ENCODE peak calls at places on chromosome 15, in seven cellular contexts. O is stomach, Z is transverse colon, M is ovary, H is SK-N-SH, C is K562, U is GM12878. K is an unnamed sample.

GRCh38 chr15:63054985-63055384 is 12.4 kb downstream of the TPM1 start:
- DNase-seq in Z (no peak), O (no peak), M (no peak), C (no peak), H (peak; percentile 74), U (no peak), K (no peak)

GRCh38 chr15:65311760-65312159 is 7.3 kb downstream of the RNU5B-1 start:
- DNase-seq in C (no peak), U (no peak), O (no peak), Z (no peak), H (peak; percentile 25), M (no peak), K (no peak)

GRCh38 chr15:57582080-57582479 is 9.6 kb upstream of the MYZAP start:
- DNase-seq in Z (no peak), H (no peak), M (no peak), O (no peak), C (no peak), U (no peak), K (no peak)

GRCh38 chr15:48449734-48450133 is 118.5 kb downstream of the DUT start:
- DNase-seq in O (no peak), H (no peak), Z (no peak), M (no peak), U (no peak), C (no peak), K (no peak)

GRCh38 chr15:66653852-66654251 is 48.2 kb upstream of the SMAD6 start:
- DNase-seq in O (no peak), U (no peak), C (no peak), Z (no peak), M (no peak), H (no peak), K (no peak)

GRCh38 chr15:78638658-78639314 is 2.2 kb downstream of the CHRNB4 start:
- DNase-seq in M (peak; percentile 39), O (peak; percentile 46), U (no peak), Z (peak; percentile 53), H (peak; percentile 90), C (peak; percentile 71), K (peak; percentile 59)

GRCh38 chr15:68843425-68844311 is 23.0 kb upstream of the ANP32A start:
- DNase-seq in O (no peak), M (no peak), U (no peak), Z (peak; percentile 10), C (no peak), H (peak; percentile 82), K (no peak)

GRCh38 chr15:68431037-68431791 is 749 bp downstream of the ITGA11 start:
- DNase-seq in C (no peak), H (peak; percentile 63), M (peak; percentile 41), O (peak; percentile 17), Z (no peak), U (no peak), K (no peak)

GRCh38 chr15:88693191-88693590 is 54.4 kb downstream of the ISG20 start:
- DNase-seq in U (no peak), C (no peak), O (no peak), H (no peak), Z (no peak), M (no peak), K (no peak)

GRCh38 chr15:60093273-60094067 is 89.4 kb downstream of the FOXB1 start:
- DNase-seq in O (peak; percentile 69), Z (peak; percentile 33), C (no peak), M (no peak), U (no peak), H (no peak), K (no peak)

GRCh38 chr15:35038655-35039534 is 46.2 kb downstream of the NANOGP8 start:
- DNase-seq in C (no peak), M (no peak), U (no peak), Z (no peak), O (no peak), H (no peak), K (no peak)

GRCh38 chr15:90680371-90680935 is 36.7 kb upstream of the BLM start:
- DNase-seq in H (no peak), Z (no peak), U (no peak), M (no peak), O (no peak), C (no peak), K (peak; percentile 31)

GRCh38 chr15:32053717-32054116 is 23.4 kb downstream of the CHRNA7 start:
- DNase-seq in H (no peak), Z (no peak), C (no peak), M (no peak), O (no peak), U (no peak), K (no peak)

GRCh38 chr15:99708563-99708962 is 24.7 kb downstream of the LYSMD4 start:
- DNase-seq in M (peak; percentile 70), C (no peak), H (no peak), U (no peak), Z (peak; percentile 77), O (peak; percentile 77), K (peak; percentile 72)

GRCh38 chr15:41263891-41264351 is 32.9 kb downstream of the CHP1 start:
- DNase-seq in C (no peak), O (no peak), M (no peak), Z (no peak), H (no peak), U (no peak), K (no peak)

GRCh38 chr15:68558318-68559305 is 20.2 kb upstream of the CORO2B start:
- DNase-seq in O (no peak), U (no peak), C (no peak), M (no peak), Z (peak; percentile 18), H (no peak), K (no peak)

GRCh38 chr15:57236561-57237281 is 139.6 kb upstream of the CGNL1 start:
- DNase-seq in Z (no peak), O (no peak), M (no peak), C (no peak), U (no peak), H (no peak), K (no peak)

GRCh38 chr15:58985443-58985842 is 2.0 kb upstream of the RNF111 start:
- DNase-seq in Z (peak; percentile 25), O (no peak), M (peak; percentile 24), U (no peak), C (peak; percentile 17), H (no peak), K (no peak)

GRCh38 chr15:58981808-58982475 is 5.5 kb upstream of the RNF111 start:
- DNase-seq in C (no peak), M (no peak), U (no peak), O (no peak), Z (no peak), H (no peak), K (no peak)

GRCh38 chr15:58987036-58987435 is 427 bp upstream of the RNF111 start:
- DNase-seq in M (no peak), H (peak; percentile 32), Z (no peak), C (peak; percentile 28), O (no peak), U (no peak), K (no peak)

GRCh38 chr15:58988011-58988785 is 735 bp downstream of the RNF111 start:
- DNase-seq in U (no peak), O (peak; percentile 75), H (peak; percentile 87), C (peak; percentile 85), M (peak; percentile 79), Z (peak; percentile 76), K (peak; percentile 72)

GRCh38 chr15:58987501-58988010 is at the start of gene RNF111:
- DNase-seq in C (peak; percentile 84), U (peak; percentile 90), Z (peak; percentile 93), H (peak; percentile 92), O (peak; percentile 90), M (peak; percentile 88), K (peak; percentile 75)
- TF ChIP-seq EP300 in C (peak; percentile 12), U (no peak), Z (no peak), H (no peak), O (no peak), M (no peak), K (peak; percentile 92)

GRCh38 chr15:70787001-70787400 is 23.6 kb upstream of the UACA start:
- DNase-seq in O (no peak), C (no peak), U (no peak), Z (no peak), M (no peak), H (no peak), K (no peak)

GRCh38 chr15:70792171-70792573 is 28.8 kb upstream of the UACA start:
- DNase-seq in Z (no peak), O (no peak), H (no peak), U (no peak), C (no peak), M (no peak), K (no peak)

GRCh38 chr15:70789213-70789612 is 25.9 kb upstream of the UACA start:
- DNase-seq in U (no peak), H (no peak), C (peak; percentile 10), Z (peak; percentile 25), M (no peak), O (no peak), K (no peak)

GRCh38 chr15:70791248-70791647 is 27.9 kb upstream of the UACA start:
- DNase-seq in H (no peak), M (no peak), O (no peak), C (no peak), Z (no peak), U (no peak), K (no peak)

GRCh38 chr15:70788114-70789049 is 25.0 kb upstream of the UACA start:
- DNase-seq in M (no peak), U (no peak), C (no peak), Z (no peak), H (no peak), O (no peak), K (no peak)
- TF ChIP-seq EP300 in M (no peak), U (no peak), C (no peak), Z (no peak), H (no peak), O (no peak), K (no peak)

DNA sequence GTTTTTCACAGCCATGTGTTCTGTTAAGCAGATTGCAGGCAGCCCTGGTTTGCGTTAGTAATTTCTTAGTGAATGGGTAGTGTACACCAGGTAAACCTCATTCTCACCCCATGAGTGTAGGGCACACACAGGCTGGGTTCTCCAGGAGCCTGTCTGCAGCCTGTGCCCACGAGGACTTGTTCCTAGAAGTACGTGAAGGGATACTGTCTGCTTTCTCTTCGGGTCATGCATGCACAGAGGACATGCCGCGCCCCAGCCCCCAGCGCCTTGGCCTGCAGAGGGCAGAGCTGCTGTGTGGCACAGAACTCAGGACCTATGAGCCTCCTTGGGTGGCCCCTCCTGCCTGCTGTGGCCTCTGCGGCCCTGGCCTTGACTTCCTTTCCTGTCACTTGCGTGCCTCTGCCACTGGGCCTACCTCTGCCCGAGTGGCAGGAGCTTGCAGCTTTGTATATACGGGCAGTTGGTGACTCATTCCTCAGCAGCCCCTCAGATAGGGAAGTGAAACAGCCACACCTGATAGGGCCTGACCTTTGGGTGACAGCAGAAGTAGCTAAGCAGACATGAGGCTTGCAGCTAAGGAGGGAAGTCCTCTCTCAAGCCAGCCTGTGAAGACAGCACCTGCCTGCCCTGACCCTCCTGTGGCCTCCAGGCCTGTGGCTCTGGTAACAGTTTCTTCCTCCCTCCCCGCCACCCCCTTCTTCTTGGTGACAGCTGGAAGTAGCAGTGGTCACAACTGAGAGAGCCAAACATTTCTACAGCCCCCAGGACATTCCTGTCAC is 19.5 kb downstream of the PPCDC start:
- DNase-seq in M (peak; percentile 65), H (peak; percentile 44), O (peak; percentile 86), C (peak; percentile 71), U (peak; percentile 100), Z (peak; percentile 91), K (peak; percentile 47)
- TF ChIP-seq EP300 in M (no peak), H (no peak), O (no peak), C (peak; percentile 80), U (peak; percentile 99), Z (peak; percentile 70), K (peak; percentile 4)

DNA sequence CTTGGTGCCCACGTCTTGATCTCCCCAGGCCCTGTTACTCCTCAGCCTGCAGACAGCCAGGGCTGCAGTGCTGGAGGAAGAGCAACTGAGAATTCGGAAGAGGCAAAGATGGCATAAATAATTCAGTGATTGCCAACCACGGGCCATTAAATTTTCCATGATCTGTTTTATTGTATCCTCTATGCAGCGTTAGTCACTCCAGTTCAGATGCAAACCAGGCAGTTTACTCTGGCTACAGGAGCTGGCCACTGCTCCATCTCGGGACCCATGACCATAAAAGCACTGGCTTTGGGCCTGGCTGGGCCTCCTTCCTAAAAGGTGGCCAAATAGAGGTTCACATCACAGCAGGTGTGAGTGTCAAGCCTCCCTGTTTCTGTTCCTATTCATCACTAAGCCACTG is 137.6 kb upstream of the TLE3 start:
- DNase-seq in Z (no peak), C (no peak), U (no peak), O (no peak), M (no peak), H (no peak), K (no peak)
- TF ChIP-seq EP300 in Z (no peak), C (no peak), U (no peak), O (no peak), M (no peak), H (no peak), K (no peak)